ENCODE peak calls at places on chromosome 9, in seven cellular contexts. W, O, L, R, D, X and A are unnamed samples.

GRCh38 chr9:27154923-27155322 is 45.9 kb downstream of the TEK start:
- DNase-seq in W (peak; percentile 38), O (no peak), L (no peak), R (no peak), D (no peak), X (no peak), A (no peak)

GRCh38 chr9:38127271-38127839 is 58.3 kb upstream of the SHB start:
- DNase-seq in W (no peak), O (peak; percentile 19), L (no peak), R (no peak), D (no peak), X (no peak), A (no peak)

GRCh38 chr9:126752881-126753670 is 51.8 kb upstream of the ZBTB43 start:
- DNase-seq in W (no peak), O (no peak), L (no peak), R (no peak), D (no peak), X (no peak), A (no peak)

GRCh38 chr9:88534456-88535225 is at the start of gene NXNL2:
- DNase-seq in W (peak; percentile 76), O (peak; percentile 82), L (peak; percentile 88), R (peak; percentile 59), D (no peak), X (no peak), A (no peak)

GRCh38 chr9:120556780-120557179 is 23.2 kb downstream of the CDK5RAP2 start:
- DNase-seq in W (no peak), O (no peak), L (no peak), R (no peak), D (no peak), X (no peak), A (no peak)

GRCh38 chr9:99040911-99041582 is 63.9 kb upstream of the TGFBR1 start:
- DNase-seq in W (peak; percentile 60), O (peak; percentile 9), L (no peak), R (no peak), D (no peak), X (no peak), A (no peak)

GRCh38 chr9:35603986-35604577 is 980 bp upstream of the TESK1 start:
- DNase-seq in W (peak; percentile 98), O (peak; percentile 100), L (peak; percentile 100), R (peak; percentile 100), D (peak; percentile 98), X (peak; percentile 100), A (peak; percentile 99)

GRCh38 chr9:6506571-6506970 is 93.6 kb downstream of the UHRF2 start:
- DNase-seq in W (peak; percentile 14), O (no peak), L (no peak), R (no peak), D (no peak), X (no peak), A (no peak)

GRCh38 chr9:115808695-115809094 is 344.9 kb upstream of the PAPPA start:
- DNase-seq in W (peak; percentile 84), O (no peak), L (no peak), R (no peak), D (no peak), X (no peak), A (no peak)

GRCh38 chr9:4617752-4618151 is 44.3 kb upstream of the PLPP6 start:
- DNase-seq in W (no peak), O (no peak), L (no peak), R (no peak), D (no peak), X (no peak), A (no peak)

GRCh38 chr9:69731348-69731747 is 28.5 kb downstream of the PTAR1 start:
- DNase-seq in W (no peak), O (no peak), L (no peak), R (no peak), D (no peak), X (no peak), A (no peak)

GRCh38 chr9:110623462-110624025 is 44.0 kb upstream of the SVEP1 start:
- DNase-seq in W (peak; percentile 79), O (peak; percentile 69), L (no peak), R (peak; percentile 51), D (no peak), X (peak; percentile 48), A (no peak)

GRCh38 chr9:132997591-132997990 is 19.1 kb downstream of the GFI1B start:
- DNase-seq in W (no peak), O (no peak), L (no peak), R (no peak), D (no peak), X (no peak), A (no peak)

GRCh38 chr9:36298566-36298965 is 40.3 kb upstream of the GNE start:
- DNase-seq in W (no peak), O (no peak), L (no peak), R (no peak), D (no peak), X (no peak), A (no peak)

GRCh38 chr9:2857564-2858198 is 13.8 kb upstream of the PUM3 start:
- DNase-seq in W (peak; percentile 75), O (peak; percentile 81), L (peak; percentile 71), R (peak; percentile 55), D (peak; percentile 1), X (peak; percentile 75), A (peak; percentile 74)

GRCh38 chr9:70954126-70954525 is 167.3 kb downstream of the TRPM3 start:
- DNase-seq in W (peak; percentile 34), O (peak; percentile 26), L (no peak), R (no peak), D (no peak), X (no peak), A (no peak)

GRCh38 chr9:86072393-86073016 is 26.9 kb downstream of the GOLM1 start:
- DNase-seq in W (no peak), O (no peak), L (no peak), R (no peak), D (no peak), X (no peak), A (no peak)

GRCh38 chr9:107020040-107020530 is 157.1 kb downstream of the ZNF462 start:
- DNase-seq in W (peak; percentile 76), O (peak; percentile 5), L (no peak), R (peak; percentile 19), D (no peak), X (peak; percentile 8), A (no peak)

GRCh38 chr9:137310190-137311052 is 8.3 kb upstream of the NRARP start:
- DNase-seq in W (peak; percentile 11), O (no peak), L (no peak), R (no peak), D (no peak), X (no peak), A (peak; percentile 39)

GRCh38 chr9:83012578-83013260 is 50.2 kb downstream of the RASEF start:
- DNase-seq in W (no peak), O (no peak), L (no peak), R (no peak), D (no peak), X (no peak), A (no peak)

GRCh38 chr9:108434036-108434435 is 421.8 kb downstream of the ACTL7B start:
- DNase-seq in W (no peak), O (no peak), L (no peak), R (no peak), D (no peak), X (no peak), A (no peak)

GRCh38 chr9:124388275-124389048 is 26.8 kb downstream of the PSMB7 start:
- DNase-seq in W (no peak), O (no peak), L (no peak), R (no peak), D (no peak), X (peak; percentile 5), A (no peak)
- H3K4me3 ChIP-seq in W (no peak overlapping the region), O (no peak overlapping the region), L (no peak overlapping the region), R (no peak overlapping the region), D (no peak overlapping the region), X (no peak overlapping the region), A (no peak overlapping the region)

DNA sequence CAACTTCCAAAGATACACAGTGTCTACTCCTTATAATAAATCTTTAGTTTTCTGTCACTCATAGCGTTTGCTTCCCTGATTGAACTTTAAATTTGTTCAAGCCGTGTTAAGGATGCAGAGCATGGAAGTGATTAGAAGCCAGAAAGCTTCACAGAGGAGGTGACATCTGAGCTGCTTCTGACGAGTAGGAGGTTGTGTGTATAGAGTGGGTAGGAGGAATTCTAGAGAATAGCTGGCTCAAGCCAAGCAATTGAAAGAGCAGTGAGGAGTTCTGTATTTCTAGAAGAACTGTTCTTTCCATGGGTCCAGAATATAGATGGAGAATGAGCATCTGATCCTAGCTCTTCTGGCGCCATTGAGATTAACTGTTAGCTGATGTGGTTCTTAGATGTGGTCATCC is 6.0 kb downstream of the NUDT2 start:
- DNase-seq in W (no peak), O (no peak), L (no peak), R (no peak), D (no peak), X (no peak), A (no peak)
- H3K27ac ChIP-seq in W (no peak overlapping the region), O (no peak overlapping the region), L (no peak overlapping the region), R (no peak overlapping the region), D (no peak overlapping the region), X (no peak overlapping the region), A (peak overlapping the region; percentile 97)

GRCh38 chr9:1434082-1434481 is 383.9 kb downstream of the DMRT2 start:
- DNase-seq in W (peak; percentile 31), O (peak; percentile 60), L (no peak), R (no peak), D (no peak), X (no peak), A (no peak)
- TF ChIP-seq CTCF in W (peak; percentile 48), O (peak; percentile 31), L (no peak), R (no peak), D (no peak), X (peak; percentile 33), A (peak; percentile 18)

GRCh38 chr9:104866186-104866585 is 61.8 kb downstream of the ABCA1 start:
- DNase-seq in W (peak; percentile 11), O (no peak), L (no peak), R (no peak), D (no peak), X (no peak), A (no peak)

GRCh38 chr9:104871961-104872527 is 55.9 kb downstream of the ABCA1 start:
- DNase-seq in W (peak; percentile 19), O (no peak), L (no peak), R (no peak), D (no peak), X (no peak), A (no peak)

GRCh38 chr9:104869801-104870200 is 58.2 kb downstream of the ABCA1 start:
- DNase-seq in W (no peak), O (no peak), L (no peak), R (no peak), D (no peak), X (no peak), A (no peak)

GRCh38 chr9:104868303-104868686 is 59.7 kb downstream of the ABCA1 start:
- DNase-seq in W (no peak), O (no peak), L (no peak), R (no peak), D (no peak), X (no peak), A (no peak)

DNA sequence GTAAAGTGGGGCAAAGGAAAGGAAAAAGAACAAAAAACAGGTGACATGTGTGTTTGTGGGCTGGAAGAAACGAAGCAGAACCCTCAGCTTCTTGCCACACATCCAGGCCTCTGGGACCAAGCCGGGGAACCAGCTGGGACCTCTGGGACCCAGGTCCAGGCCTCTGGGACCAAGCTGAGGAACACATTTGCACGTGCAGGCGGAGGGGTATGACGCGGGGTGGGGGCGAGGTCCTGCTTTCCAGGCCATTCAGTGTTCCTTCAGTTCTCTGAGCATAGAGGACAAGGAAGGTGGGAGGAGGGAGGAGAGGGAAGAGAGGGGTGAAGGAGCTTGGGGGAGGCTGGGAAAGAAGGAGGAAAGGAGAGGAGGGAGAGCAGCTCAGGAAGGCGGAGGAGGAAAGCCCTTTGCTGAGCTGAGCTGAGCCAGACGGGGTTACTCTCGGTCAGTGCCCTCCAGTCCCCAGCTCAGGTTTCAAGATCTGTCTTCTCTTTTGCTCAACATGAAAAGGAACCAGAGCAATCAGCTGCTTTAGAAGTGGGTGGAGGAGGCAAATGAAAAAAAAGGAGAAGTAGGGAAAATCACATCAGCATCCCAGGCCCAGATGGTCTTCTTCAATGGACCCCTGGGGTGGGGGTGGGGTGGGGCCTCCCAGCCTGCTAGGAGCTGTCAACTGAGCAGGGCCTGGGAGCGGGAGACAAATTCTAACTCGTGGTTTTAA is 59.1 kb downstream of the ABCA1 start:
- DNase-seq in W (peak; percentile 60), O (peak; percentile 89), L (peak; percentile 69), R (peak; percentile 69), D (no peak), X (peak; percentile 73), A (no peak)
- H3K4me3 ChIP-seq in W (no peak overlapping the region), O (no peak overlapping the region), L (no peak overlapping the region), R (no peak overlapping the region), D (no peak overlapping the region), X (peak overlapping the region; percentile 7), A (no peak overlapping the region)